ENCODE peak calls at places on chromosomes 2 and 18, in ten cellular contexts. Y is mammary epithelial cell, W is neural progenitor cell, C is PC-9, X is keratinocyte, F is MM.1S, M is H1, S is HCT116, H is A673, O is hepatocyte. I is an unnamed sample.

GRCh38 chr2:223652122-223652521 is 50.0 kb upstream of the SCG2 start:
- DNase-seq in C (no peak), W (no peak), Y (no peak), F (no peak), M (no peak), H (no peak), X (no peak), O (no peak), S (no peak), I (no peak)

GRCh38 chr2:168661404-168661869 is 141.0 kb upstream of the NOSTRIN start:
- DNase-seq in H (peak), F (no peak), S (no peak), M (no peak), W (peak), C (no peak), X (no peak), Y (no peak), O (no peak), I (no peak)

GRCh38 chr18:35071819-35072247 is 30.6 kb downstream of the MAPRE2 start:
- DNase-seq in O (no peak), H (no peak), M (no peak), X (no peak), F (no peak), S (no peak), C (no peak), W (no peak), Y (peak), I (no peak)

GRCh38 chr2:109127556-109127955 is 1.4 kb upstream of the SH3RF3 start:
- DNase-seq in W (no peak), Y (no peak), M (no peak), O (no peak), X (no peak), H (no peak), F (no peak), S (no peak), C (no peak), I (no peak)

GRCh38 chr2:134398300-134398699 is 144.4 kb downstream of the MGAT5 start:
- DNase-seq in X (no peak), S (no peak), F (no peak), H (no peak), M (no peak), C (no peak), O (no peak), W (no peak), Y (peak), I (no peak)

GRCh38 chr2:98576666-98577312 is 31.5 kb downstream of the COA5 start:
- DNase-seq in W (no peak), H (no peak), F (no peak), C (no peak), O (no peak), S (no peak), M (peak), Y (no peak), X (no peak), I (no peak)

GRCh38 chr2:232476045-232476444 is 11.6 kb downstream of the ECEL1 start:
- DNase-seq in Y (no peak), H (no peak), C (no peak), F (no peak), X (no peak), S (no peak), W (no peak), O (no peak), M (no peak), I (no peak)

GRCh38 chr2:9508934-9509333 is 34.6 kb downstream of the IAH1 start:
- DNase-seq in H (no peak), W (peak), X (no peak), Y (no peak), M (no peak), S (no peak), C (no peak), F (no peak), O (no peak), I (no peak)

GRCh38 chr18:9068346-9068745 is 34.2 kb upstream of the NDUFV2 start:
- DNase-seq in S (no peak), Y (peak), W (no peak), X (no peak), M (no peak), O (peak), F (no peak), H (no peak), C (peak), I (no peak)

GRCh38 chr2:121233486-121234110 is 51.4 kb downstream of the TFCP2L1 start:
- DNase-seq in M (no peak), H (no peak), O (no peak), S (no peak), Y (no peak), C (no peak), F (no peak), W (no peak), X (no peak), I (no peak)

GRCh38 chr2:37612382-37612781 is 59.1 kb downstream of the CDC42EP3 start:
- DNase-seq in C (no peak), Y (no peak), F (no peak), O (no peak), M (no peak), W (peak), X (no peak), H (no peak), S (no peak), I (no peak)

GRCh38 chr18:35106845-35107148 is 65.6 kb downstream of the MAPRE2 start:
- DNase-seq in H (no peak), W (no peak), S (no peak), O (no peak), F (no peak), Y (no peak), C (no peak), M (no peak), X (no peak), I (no peak)

GRCh38 chr18:70720607-70721006 is 431.8 kb downstream of the SOCS6 start:
- DNase-seq in C (no peak), H (peak), M (no peak), S (no peak), X (no peak), W (no peak), O (no peak), Y (no peak), F (no peak), I (no peak)

GRCh38 chr2:222919841-222920609 is 59.2 kb downstream of the ACSL3 start:
- DNase-seq in S (no peak), C (peak), O (peak), M (no peak), X (no peak), H (no peak), W (no peak), Y (peak), F (no peak), I (no peak)

GRCh38 chr18:35755369-35755768 is 173.8 kb downstream of the GALNT1 start:
- DNase-seq in W (no peak), X (no peak), M (no peak), S (no peak), O (no peak), Y (no peak), C (no peak), H (no peak), F (no peak), I (no peak)

GRCh38 chr2:96768083-96768561 is 7.4 kb downstream of the CNNM4 start:
- DNase-seq in C (peak), F (no peak), M (no peak), O (peak), Y (no peak), W (no peak), H (no peak), X (no peak), S (no peak), I (no peak)

GRCh38 chr18:23588836-23589560 is 2.7 kb upstream of the NPC1 start:
- DNase-seq in W (peak), X (no peak), F (no peak), O (no peak), M (no peak), S (no peak), C (peak), Y (peak), H (no peak), I (no peak)

GRCh38 chr2:42353792-42354429 is 7.1 kb downstream of the COX7A2L start:
- DNase-seq in F (no peak), S (no peak), W (no peak), Y (no peak), C (no peak), H (no peak), M (peak), O (no peak), X (no peak), I (no peak)

GRCh38 chr2:75100691-75101236 is 98.6 kb downstream of the TACR1 start:
- DNase-seq in C (no peak), O (no peak), H (no peak), F (no peak), M (no peak), Y (no peak), W (no peak), S (no peak), X (no peak), I (no peak)

GRCh38 chr2:79178073-79178720 is 18.6 kb upstream of the REG3A start:
- DNase-seq in S (no peak), C (no peak), W (no peak), X (no peak), F (no peak), O (no peak), Y (no peak), M (no peak), H (no peak), I (no peak)

GRCh38 chr2:176986579-176986978 is 226.0 kb upstream of the HNRNPA3 start:
- DNase-seq in Y (no peak), F (no peak), M (no peak), C (no peak), H (no peak), O (no peak), X (no peak), S (no peak), W (no peak), I (no peak)

GRCh38 chr2:66170681-66171234 is 264.2 kb upstream of the MEIS1 start:
- DNase-seq in S (no peak), W (no peak), C (no peak), M (no peak), O (no peak), F (no peak), X (no peak), Y (peak), H (no peak), I (no peak)

GRCh38 chr2:105919191-105919811 is 174.6 kb downstream of the NCK2 start:
- DNase-seq in H (no peak), Y (peak), C (peak), W (no peak), X (peak), O (peak), M (no peak), F (no peak), S (peak), I (no peak)

GRCh38 chr2:212929116-212929515 is 222.3 kb downstream of the IKZF2 start:
- DNase-seq in O (no peak), Y (peak), F (no peak), X (peak), M (no peak), H (no peak), C (peak), S (no peak), W (no peak), I (no peak)

GRCh38 chr18:3526421-3527354 is 76.7 kb downstream of the TGIF1 start:
- DNase-seq in Y (peak), S (no peak), H (peak), W (peak), X (no peak), M (no peak), F (peak), O (peak), C (no peak), I (no peak)

GRCh38 chr2:136116111-136116812 is 1.7 kb downstream of the CXCR4 start:
- DNase-seq in C (no peak), W (peak), Y (no peak), O (peak), H (peak), X (no peak), F (peak), M (peak), S (no peak), I (peak)

GRCh38 chr18:73511751-73512525 is 635.7 kb downstream of the FBXO15 start:
- DNase-seq in S (no peak), F (no peak), W (no peak), O (no peak), X (no peak), C (no peak), Y (no peak), H (no peak), M (no peak), I (no peak)

GRCh38 chr18:62610509-62611394 is 87.9 kb downstream of the ZCCHC2 start:
- DNase-seq in F (no peak), O (no peak), M (peak), X (no peak), C (no peak), H (no peak), Y (no peak), S (no peak), W (peak), I (no peak)

GRCh38 chr2:19503406-19503805 is 145.0 kb upstream of the OSR1 start:
- DNase-seq in F (no peak), M (no peak), H (no peak), X (no peak), O (no peak), Y (no peak), C (no peak), W (no peak), S (no peak), I (no peak)

GRCh38 chr2:233460726-233461431 is 105.7 kb downstream of the USP40 start:
- DNase-seq in W (no peak), X (no peak), H (no peak), S (no peak), O (no peak), M (no peak), F (no peak), C (peak), Y (no peak), I (no peak)

GRCh38 chr18:21853972-21854563 is 113.5 kb downstream of the MIB1 start:
- DNase-seq in Y (no peak), F (no peak), H (no peak), O (no peak), S (no peak), M (no peak), W (no peak), X (no peak), C (no peak), I (no peak)

GRCh38 chr2:127098711-127099110 is 8.2 kb downstream of the BIN1 start:
- DNase-seq in F (no peak), H (no peak), O (no peak), M (no peak), S (no peak), W (no peak), X (no peak), C (no peak), Y (no peak), I (no peak)

GRCh38 chr2:64636105-64636873 is 17.4 kb downstream of the SERTAD2 start:
- DNase-seq in Y (no peak), W (no peak), C (no peak), H (no peak), O (no peak), S (no peak), X (no peak), M (peak), F (peak), I (no peak)

GRCh38 chr2:165208094-165208493 is 4.2 kb upstream of the SCN3A start:
- DNase-seq in S (no peak), C (no peak), M (no peak), X (no peak), F (no peak), W (no peak), Y (no peak), H (no peak), O (no peak), I (no peak)

GRCh38 chr2:25347205-25347815 is 5.6 kb upstream of the DNMT3A start:
- DNase-seq in X (no peak), H (no peak), C (peak), W (peak), M (no peak), S (peak), Y (peak), O (peak), F (no peak), I (no peak)

GRCh38 chr2:43759195-43759594 is 14.6 kb upstream of the DYNC2LI1 start:
- DNase-seq in W (no peak), S (peak), M (no peak), O (no peak), H (no peak), C (peak), Y (peak), X (peak), F (no peak), I (no peak)

GRCh38 chr2:88866756-88867155 is 175.3 kb downstream of the RPIA start:
- DNase-seq in M (no peak), C (no peak), W (no peak), H (no peak), S (no peak), O (no peak), X (no peak), Y (no peak), F (no peak), I (no peak)

GRCh38 chr2:237427807-237428506 is 14.0 kb upstream of the COL6A3 start:
- DNase-seq in Y (peak), O (no peak), M (no peak), W (no peak), F (peak), C (no peak), S (no peak), X (no peak), H (no peak), I (no peak)

GRCh38 chr2:148557844-148558436 is 86.6 kb upstream of the EPC2 start:
- DNase-seq in W (no peak), M (no peak), X (no peak), H (no peak), C (no peak), O (no peak), S (no peak), F (peak), Y (no peak), I (no peak)

GRCh38 chr2:148552675-148553331 is 91.7 kb upstream of the EPC2 start:
- DNase-seq in S (no peak), Y (no peak), C (no peak), M (no peak), O (no peak), W (no peak), X (no peak), F (peak), H (no peak), I (peak)

GRCh38 chr2:148554459-148555247 is 89.9 kb upstream of the EPC2 start:
- DNase-seq in C (peak), S (no peak), H (peak), F (no peak), O (no peak), M (no peak), W (no peak), X (no peak), Y (peak), I (no peak)

GRCh38 chr2:148553332-148553887 is 91.1 kb upstream of the EPC2 start:
- DNase-seq in H (no peak), W (no peak), C (no peak), F (no peak), X (no peak), O (no peak), Y (no peak), S (no peak), M (no peak), I (no peak)

GRCh38 chr2:148555622-148556294 is 88.8 kb upstream of the EPC2 start:
- DNase-seq in C (no peak), M (no peak), H (no peak), W (no peak), O (no peak), X (no peak), S (no peak), F (no peak), Y (no peak), I (no peak)
- TF ChIP-seq CTCF in C (no peak), M (no peak), H (no peak), W (no peak), O (no peak), X (no peak), S (no peak), F (no peak), Y (no peak), I (no peak)

GRCh38 chr18:901769-902168 is 2.9 kb upstream of the ADCYAP1 start:
- DNase-seq in O (no peak), H (no peak), Y (no peak), S (no peak), C (no peak), W (no peak), M (no peak), X (no peak), F (no peak), I (no peak)

GRCh38 chr18:904135-905090 is at the start of gene ADCYAP1:
- DNase-seq in C (no peak), O (peak), S (no peak), F (no peak), H (no peak), W (peak), M (no peak), Y (no peak), X (no peak), I (no peak)

GRCh38 chr18:905307-905947 is 756 bp downstream of the ADCYAP1 start:
- DNase-seq in F (no peak), C (no peak), Y (no peak), H (no peak), S (no peak), W (peak), O (no peak), X (no peak), M (peak), I (no peak)

GRCh38 chr18:902179-902718 is 2.4 kb upstream of the ADCYAP1 start:
- DNase-seq in X (no peak), C (no peak), O (peak), M (no peak), S (peak), H (peak), F (no peak), W (peak), Y (no peak), I (no peak)

GRCh38 chr18:903703-904102 is 968 bp upstream of the ADCYAP1 start:
- DNase-seq in W (peak), C (no peak), Y (peak), H (peak), M (peak), X (peak), F (no peak), S (no peak), O (peak), I (peak)
- TF ChIP-seq EZH2 in W (no peak), C (no peak), Y (peak), H (peak), M (no peak), X (no peak), F (no peak), S (no peak), O (peak), I (no peak)

GRCh38 chr2:112764071-112765044 is at the start of gene CKAP2L:
- DNase-seq in W (peak), O (peak), M (peak), C (peak), H (peak), X (peak), F (peak), Y (peak), S (peak), I (peak)

GRCh38 chr2:112765251-112765650 is 842 bp upstream of the CKAP2L start:
- DNase-seq in W (no peak), X (no peak), C (no peak), M (no peak), H (no peak), O (no peak), F (peak), S (no peak), Y (no peak), I (no peak)

GRCh38 chr2:112772322-112772721 is 7.9 kb upstream of the CKAP2L start:
- DNase-seq in X (no peak), F (no peak), S (no peak), C (no peak), M (no peak), Y (no peak), W (no peak), H (no peak), O (no peak), I (no peak)

GRCh38 chr2:112767693-112768380 is 3.4 kb upstream of the CKAP2L start:
- DNase-seq in F (peak), S (no peak), W (no peak), H (no peak), Y (no peak), O (no peak), M (no peak), C (no peak), X (no peak), I (no peak)

GRCh38 chr2:112768432-112768831 is 4.0 kb upstream of the CKAP2L start:
- DNase-seq in S (no peak), M (no peak), Y (no peak), W (no peak), O (no peak), C (peak), F (no peak), X (peak), H (no peak), I (no peak)
- TF ChIP-seq CTCF in S (peak), M (no peak), Y (peak), W (no peak), O (no peak), C (peak), F (no peak), X (peak), H (no peak), I (no peak)

DNA sequence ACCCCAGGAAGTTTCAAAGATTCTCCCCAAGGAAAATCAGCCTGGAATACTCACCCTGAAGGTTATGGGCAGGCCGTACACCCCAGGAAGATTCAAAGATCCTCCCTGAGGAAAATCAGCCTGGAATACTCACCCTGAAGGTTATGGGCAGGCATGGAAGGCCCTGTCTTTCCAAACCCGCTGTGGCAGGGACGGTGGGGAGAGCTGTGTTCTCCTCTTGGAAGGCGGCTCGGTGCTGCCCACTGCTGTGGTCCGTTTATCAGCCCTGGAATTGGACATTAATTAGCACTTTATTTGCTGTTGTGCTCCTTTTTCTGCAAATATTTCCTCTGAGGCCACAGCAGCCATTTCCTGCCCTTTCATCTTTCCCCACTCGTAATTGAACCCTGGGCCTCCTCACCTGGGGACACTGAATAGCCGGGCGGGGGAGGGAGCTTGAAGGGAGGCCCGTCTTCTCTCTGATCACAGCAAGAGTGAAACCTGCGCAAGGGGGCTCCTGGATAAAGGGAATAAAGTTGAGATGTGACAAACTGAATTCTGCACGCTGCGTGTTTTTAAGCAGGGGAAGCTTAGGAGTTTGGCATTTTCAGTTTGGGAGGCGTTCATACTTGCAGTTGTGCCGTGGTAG is 308.7 kb upstream of the SALL3 start:
- DNase-seq in S (no peak), W (no peak), X (no peak), C (no peak), Y (no peak), H (no peak), F (no peak), M (no peak), O (no peak), I (no peak)
- TF ChIP-seq EZH2 in S (no peak), W (no peak), X (no peak), C (no peak), Y (no peak), H (no peak), F (no peak), M (no peak), O (no peak), I (no peak)

I was measured in DND-41.